ENCODE peak calls at places on chromosomes 5 and 9, in five cellular contexts. V is HFFc6, J is cardiac muscle cell, Q is AG04450, A is neural crest cell. I is an unnamed sample.
A peak's percentile ranks its signal among the peaks of the same experiment; 100 is the strongest.

GRCh38 chr5:100409538-100409937 is 125.6 kb upstream of the FAM174A start:
- DNase-seq in V (no peak), J (no peak), Q (no peak), A (no peak), I (no peak)

GRCh38 chr9:134165357-134166315 is 1.3 kb upstream of the RNU6ATAC start:
- DNase-seq in V (peak; percentile 14), J (no peak), Q (no peak), A (peak; percentile 33), I (no peak)

GRCh38 chr5:66814146-66814991 is 218.2 kb downstream of the MAST4 start:
- DNase-seq in V (peak; percentile 57), J (peak; percentile 61), Q (no peak), A (peak; percentile 29), I (peak; percentile 36)

GRCh38 chr5:102663771-102664530 is 91.2 kb upstream of the PAM start:
- DNase-seq in V (peak; percentile 37), J (no peak), Q (no peak), A (no peak), I (no peak)

GRCh38 chr9:76859860-76860259 is 46.1 kb downstream of the PRUNE2 start:
- DNase-seq in V (no peak), J (no peak), Q (no peak), A (no peak), I (no peak)

GRCh38 chr5:145619806-145620205 is 215.3 kb downstream of the PRELID2 start:
- DNase-seq in V (no peak), J (no peak), Q (no peak), A (no peak), I (no peak)

GRCh38 chr9:131977074-131977838 is 102.4 kb downstream of the MED27 start:
- DNase-seq in V (no peak), J (no peak), Q (no peak), A (no peak), I (no peak)

GRCh38 chr9:133125706-133126696 is 5.0 kb upstream of the RALGDS start:
- DNase-seq in V (peak; percentile 23), J (no peak), Q (no peak), A (no peak), I (no peak)

GRCh38 chr5:92644271-92644886 is 936.6 kb downstream of the NR2F1-AS1 start:
- DNase-seq in V (no peak), J (peak; percentile 54), Q (no peak), A (no peak), I (no peak)
- TF ChIP-seq CTCF in V (peak; percentile 25), J (no peak), Q (no peak), A (peak; percentile 46), I (no peak)

GRCh38 chr9:116467740-116468351 is 219.3 kb upstream of the TRIM32 start:
- DNase-seq in V (no peak), J (no peak), Q (no peak), A (no peak), I (no peak)

GRCh38 chr9:116466289-116467012 is 220.7 kb upstream of the TRIM32 start:
- DNase-seq in V (no peak), J (no peak), Q (no peak), A (no peak), I (no peak)

GRCh38 chr9:116469128-116469527 is 218.0 kb upstream of the TRIM32 start:
- DNase-seq in V (no peak), J (no peak), Q (no peak), A (no peak), I (no peak)

GRCh38 chr9:116465591-116466288 is 221.4 kb upstream of the TRIM32 start:
- DNase-seq in V (no peak), J (no peak), Q (no peak), A (no peak), I (no peak)

GRCh38 chr9:116468369-116468768 is 218.7 kb upstream of the TRIM32 start:
- DNase-seq in V (no peak), J (no peak), Q (no peak), A (no peak), I (no peak)
- TF ChIP-seq CTCF in V (no peak), J (no peak), Q (no peak), A (no peak), I (no peak)

DNA sequence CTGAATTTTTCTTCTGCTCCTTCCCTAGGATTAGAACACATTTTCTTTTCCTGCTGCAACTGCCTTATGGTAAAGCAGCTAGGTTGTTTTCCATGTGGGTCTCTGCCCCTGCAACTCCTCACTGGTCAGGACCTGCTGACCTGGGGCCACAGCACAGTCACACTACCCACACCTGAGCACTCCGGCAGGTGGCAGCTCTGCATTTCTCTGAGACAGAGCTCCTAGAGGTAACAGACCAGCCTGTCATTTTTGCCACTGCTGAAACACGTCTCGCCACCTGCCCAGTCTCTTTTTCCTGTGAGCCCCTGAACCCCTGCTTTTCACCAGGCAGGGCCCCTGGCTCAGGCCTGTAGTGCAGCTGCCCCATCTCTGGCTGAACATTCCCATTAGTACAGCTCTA is 609.6 kb downstream of the HINT1 start:
- DNase-seq in V (no peak), J (peak; percentile 7), Q (no peak), A (no peak), I (no peak)
- TF ChIP-seq CTCF in V (no peak), J (no peak), Q (no peak), A (no peak), I (no peak)

DNA sequence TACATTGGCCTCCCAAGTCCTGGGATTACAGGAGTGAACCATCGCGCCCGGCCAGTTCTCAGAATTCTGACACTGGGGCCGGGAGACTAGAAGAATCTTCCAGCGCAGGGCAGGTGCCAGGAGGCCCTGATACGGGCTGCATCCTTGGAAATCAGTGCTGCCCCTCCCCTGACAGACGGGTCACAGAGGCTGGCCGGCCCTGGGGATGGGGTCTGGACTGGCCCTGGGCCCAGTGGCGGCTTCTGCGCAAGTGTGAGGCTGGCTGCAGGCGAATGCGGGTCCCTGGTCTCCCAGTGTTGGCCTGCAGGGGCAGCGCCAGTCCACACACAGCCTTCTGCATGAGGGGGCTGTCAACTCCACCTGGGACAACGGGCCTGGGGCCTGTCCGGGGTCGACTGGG is 831 bp upstream of the TBC1D9B start:
- DNase-seq in V (no peak), J (peak; percentile 27), Q (no peak), A (peak; percentile 13), I (peak; percentile 30)
- TF ChIP-seq CTCF in V (peak; percentile 33), J (no peak), Q (peak; percentile 16), A (peak; percentile 44), I (peak; percentile 23)

GRCh38 chr5:142427529-142427928 is 102.7 kb upstream of the SPRY4 start:
- DNase-seq in V (no peak), J (no peak), Q (no peak), A (no peak), I (no peak)

GRCh38 chr5:142426129-142426641 is 101.4 kb upstream of the SPRY4 start:
- DNase-seq in V (no peak), J (no peak), Q (no peak), A (no peak), I (peak; percentile 30)

GRCh38 chr5:142428036-142428772 is 103.4 kb upstream of the SPRY4 start:
- DNase-seq in V (no peak), J (no peak), Q (no peak), A (no peak), I (no peak)

GRCh38 chr5:142426676-142427364 is 102.0 kb upstream of the SPRY4 start:
- DNase-seq in V (no peak), J (no peak), Q (no peak), A (no peak), I (no peak)

GRCh38 chr5:142428773-142429473 is 104.1 kb upstream of the SPRY4 start:
- DNase-seq in V (no peak), J (no peak), Q (no peak), A (no peak), I (no peak)
- TF ChIP-seq CTCF in V (no peak), J (no peak), Q (no peak), A (no peak), I (no peak)

DNA sequence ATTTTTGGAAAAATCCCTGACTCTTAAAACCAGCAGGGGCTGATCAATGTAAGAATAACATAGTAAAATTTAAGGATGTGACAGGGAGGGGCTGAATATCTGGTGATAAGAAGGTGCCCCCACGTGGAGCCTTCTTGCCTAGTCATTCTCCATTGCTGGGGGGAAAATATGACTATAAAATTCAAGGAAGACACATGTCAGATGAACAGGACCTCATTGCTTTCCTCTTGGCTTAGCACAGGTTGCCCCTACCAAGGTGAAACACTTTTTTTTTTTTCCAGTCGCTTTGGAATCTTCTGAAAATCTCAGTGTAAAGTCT is 310.9 kb downstream of the EFNA5 start:
- DNase-seq in V (no peak), J (no peak), Q (no peak), A (no peak), I (no peak)
- TF ChIP-seq CTCF in V (no peak), J (no peak), Q (no peak), A (no peak), I (no peak)

GRCh38 chr5:159206818-159207217 is 2.5 kb downstream of the RNF145 start:
- DNase-seq in V (no peak), J (no peak), Q (no peak), A (no peak), I (no peak)

GRCh38 chr5:159207222-159207615 is 2.1 kb downstream of the RNF145 start:
- DNase-seq in V (no peak), J (no peak), Q (no peak), A (no peak), I (no peak)

GRCh38 chr5:159206368-159206767 is 3.0 kb downstream of the RNF145 start:
- DNase-seq in V (no peak), J (no peak), Q (no peak), A (no peak), I (no peak)

GRCh38 chr5:159208508-159209437 is 580 bp downstream of the RNF145 start:
- DNase-seq in V (no peak), J (peak; percentile 52), Q (no peak), A (peak; percentile 35), I (peak; percentile 58)

DNA sequence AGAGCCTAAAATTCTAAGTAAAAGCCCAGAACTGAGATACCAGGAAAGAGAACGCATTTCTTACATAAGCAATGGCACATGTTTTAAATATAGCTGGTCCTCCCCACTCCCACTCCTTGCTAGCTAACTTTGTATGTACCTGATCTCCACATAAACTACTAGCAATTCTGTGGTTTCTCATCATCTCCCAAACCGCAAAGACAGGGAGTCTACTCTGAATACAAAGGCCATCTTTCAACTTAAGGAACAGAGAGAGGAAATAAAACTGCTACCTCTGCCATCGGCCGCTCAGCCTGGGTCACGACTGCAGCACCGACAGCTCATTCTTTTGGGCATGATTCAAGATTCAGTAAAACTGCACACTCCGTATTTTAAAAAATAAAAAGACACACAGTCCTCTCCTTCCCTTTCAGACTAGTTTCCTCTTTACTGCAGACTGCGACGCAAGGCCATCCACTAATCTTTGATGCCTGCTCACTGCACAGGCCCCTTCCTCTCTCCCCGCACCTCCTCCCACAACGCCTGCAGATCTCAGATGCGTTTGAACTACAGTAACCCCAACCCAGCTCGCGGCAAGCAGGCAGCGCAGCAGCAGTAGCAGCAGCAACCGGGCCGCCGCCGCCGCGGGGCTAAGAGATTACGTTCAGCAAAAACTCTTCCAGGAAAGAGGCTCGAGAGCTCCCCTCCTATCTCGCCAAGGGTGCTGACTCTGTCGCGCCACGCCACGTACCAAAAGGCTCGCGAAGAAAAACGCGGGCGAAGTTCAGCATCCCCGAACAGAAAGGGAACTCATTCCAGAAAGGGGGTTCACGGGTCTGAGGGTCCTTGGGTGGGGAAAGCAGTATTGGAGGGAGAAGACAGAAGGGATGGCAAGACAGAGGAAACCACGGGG is 1.5 kb downstream of the RNF145 start:
- DNase-seq in V (peak; percentile 73), J (peak; percentile 92), Q (peak; percentile 51), A (peak; percentile 52), I (peak; percentile 76)
- TF ChIP-seq CTCF in V (no peak), J (peak; percentile 5), Q (no peak), A (no peak), I (no peak)

DNA sequence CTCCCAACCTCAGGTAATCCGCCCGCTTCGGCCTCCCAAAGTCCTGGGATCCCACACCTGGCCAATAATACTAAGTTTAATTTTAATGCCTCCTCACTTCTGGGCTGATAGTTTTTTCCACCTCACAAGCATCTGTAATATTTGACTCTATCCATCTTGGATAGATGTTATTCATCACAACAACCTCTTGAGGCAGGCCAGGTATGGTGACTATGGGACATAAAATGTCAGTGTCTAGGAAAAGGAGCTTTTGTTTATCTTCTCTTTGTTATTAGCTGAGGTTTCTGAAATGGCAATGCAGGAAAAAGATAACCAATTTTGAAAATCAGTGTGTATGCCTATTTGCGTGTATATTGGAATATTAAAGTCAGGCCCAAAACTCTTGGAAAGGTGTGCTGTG is 1.2 kb upstream of the CCDC69 start:
- DNase-seq in V (no peak), J (no peak), Q (no peak), A (no peak), I (no peak)
- TF ChIP-seq CTCF in V (no peak), J (no peak), Q (no peak), A (no peak), I (no peak)

I was measured in nephron progenitor cell.